ENCODE peak calls at places on chromosomes 7 and 10, in six cellular contexts. One of them, this sample, is unnamed.

GRCh38 chr10:47031251-47031952 is 120.2 kb downstream of the PTPN20 start:
- DNase-seq in sigmoid colon: peak; percentile 77
- DNase-seq in kidney: no peak
- DNase-seq in GM23248: peak; percentile 61
- DNase-seq in breast epithelium: no peak
- DNase-seq in transverse colon: no peak
- DNase-seq in this sample: no peak

GRCh38 chr10:96025566-96025965 is 17.8 kb upstream of the CCNJ start:
- DNase-seq in sigmoid colon: no peak
- DNase-seq in kidney: no peak
- DNase-seq in GM23248: peak; percentile 27
- DNase-seq in breast epithelium: no peak
- DNase-seq in transverse colon: no peak
- DNase-seq in this sample: peak; percentile 28

GRCh38 chr7:760006-760405 is 32.9 kb upstream of the PRKAR1B start:
- DNase-seq in sigmoid colon: no peak
- DNase-seq in kidney: peak; percentile 22
- DNase-seq in GM23248: no peak
- DNase-seq in breast epithelium: no peak
- DNase-seq in transverse colon: no peak
- DNase-seq in this sample: no peak

GRCh38 chr10:125880719-125881118 is 373 bp downstream of the DHX32 start:
- DNase-seq in sigmoid colon: no peak
- DNase-seq in kidney: no peak
- DNase-seq in GM23248: no peak
- DNase-seq in breast epithelium: no peak
- DNase-seq in transverse colon: no peak
- DNase-seq in this sample: no peak

GRCh38 chr10:17075510-17075909 is 54.1 kb downstream of the CUBN start:
- DNase-seq in sigmoid colon: no peak
- DNase-seq in kidney: no peak
- DNase-seq in GM23248: peak; percentile 96
- DNase-seq in breast epithelium: no peak
- DNase-seq in transverse colon: no peak
- DNase-seq in this sample: peak; percentile 93

GRCh38 chr7:150685219-150686029 is at the start of gene GIMAP2:
- DNase-seq in sigmoid colon: no peak
- DNase-seq in kidney: no peak
- DNase-seq in GM23248: peak; percentile 38
- DNase-seq in breast epithelium: no peak
- DNase-seq in transverse colon: no peak
- DNase-seq in this sample: no peak

GRCh38 chr7:34322841-34323240 is 335.2 kb upstream of the NPSR1 start:
- DNase-seq in sigmoid colon: no peak
- DNase-seq in kidney: no peak
- DNase-seq in GM23248: peak; percentile 19
- DNase-seq in breast epithelium: no peak
- DNase-seq in transverse colon: no peak
- DNase-seq in this sample: no peak

GRCh38 chr10:89550509-89550908 is 15.1 kb upstream of the SLC16A12 start:
- DNase-seq in sigmoid colon: no peak
- DNase-seq in kidney: no peak
- DNase-seq in GM23248: peak; percentile 50
- DNase-seq in breast epithelium: no peak
- DNase-seq in transverse colon: no peak
- DNase-seq in this sample: peak; percentile 70

GRCh38 chr7:109964780-109965179 is 1126.1 kb upstream of the LRRN3 start:
- DNase-seq in sigmoid colon: no peak
- DNase-seq in kidney: no peak
- DNase-seq in GM23248: no peak
- DNase-seq in breast epithelium: no peak
- DNase-seq in transverse colon: no peak
- DNase-seq in this sample: peak; percentile 25

GRCh38 chr10:26550774-26551526 is 112.8 kb downstream of the APBB1IP start:
- DNase-seq in sigmoid colon: no peak
- DNase-seq in kidney: no peak
- DNase-seq in GM23248: no peak
- DNase-seq in breast epithelium: no peak
- DNase-seq in transverse colon: no peak
- DNase-seq in this sample: no peak
- H3K36me3 ChIP-seq in sigmoid colon: no peaks in the 10 kb centered on the region
- H3K36me3 ChIP-seq in kidney: no peaks in the 10 kb centered on the region
- H3K36me3 ChIP-seq in GM23248: peaks cover 4% of the 10 kb centered on the region
- H3K36me3 ChIP-seq in breast epithelium: no peaks in the 10 kb centered on the region
- H3K36me3 ChIP-seq in transverse colon: peaks cover 6% of the 10 kb centered on the region
- H3K36me3 ChIP-seq in this sample: no peaks in the 10 kb centered on the region

GRCh38 chr7:33185786-33186185 is 56.4 kb downstream of the BBS9 start:
- DNase-seq in sigmoid colon: no peak
- DNase-seq in kidney: no peak
- DNase-seq in GM23248: peak; percentile 65
- DNase-seq in breast epithelium: no peak
- DNase-seq in transverse colon: no peak
- DNase-seq in this sample: peak; percentile 46

GRCh38 chr7:33186187-33186586 is 56.8 kb downstream of the BBS9 start:
- DNase-seq in sigmoid colon: no peak
- DNase-seq in kidney: no peak
- DNase-seq in GM23248: peak; percentile 70
- DNase-seq in breast epithelium: no peak
- DNase-seq in transverse colon: no peak
- DNase-seq in this sample: peak; percentile 70

GRCh38 chr7:33177876-33178275 is 48.5 kb downstream of the BBS9 start:
- DNase-seq in sigmoid colon: no peak
- DNase-seq in kidney: no peak
- DNase-seq in GM23248: no peak
- DNase-seq in breast epithelium: no peak
- DNase-seq in transverse colon: no peak
- DNase-seq in this sample: no peak

GRCh38 chr7:33179519-33179918 is 50.2 kb downstream of the BBS9 start:
- DNase-seq in sigmoid colon: no peak
- DNase-seq in kidney: no peak
- DNase-seq in GM23248: no peak
- DNase-seq in breast epithelium: no peak
- DNase-seq in transverse colon: no peak
- DNase-seq in this sample: no peak

GRCh38 chr7:33183504-33183903 is 54.1 kb downstream of the BBS9 start:
- DNase-seq in sigmoid colon: no peak
- DNase-seq in kidney: no peak
- DNase-seq in GM23248: no peak
- DNase-seq in breast epithelium: no peak
- DNase-seq in transverse colon: no peak
- DNase-seq in this sample: no peak
- H3K4me3 ChIP-seq in sigmoid colon: no peak overlapping the region
- H3K4me3 ChIP-seq in kidney: no peak overlapping the region
- H3K4me3 ChIP-seq in GM23248: no peak overlapping the region
- H3K4me3 ChIP-seq in breast epithelium: no peak overlapping the region
- H3K4me3 ChIP-seq in transverse colon: no peak overlapping the region
- H3K4me3 ChIP-seq in this sample: no peak overlapping the region

DNA sequence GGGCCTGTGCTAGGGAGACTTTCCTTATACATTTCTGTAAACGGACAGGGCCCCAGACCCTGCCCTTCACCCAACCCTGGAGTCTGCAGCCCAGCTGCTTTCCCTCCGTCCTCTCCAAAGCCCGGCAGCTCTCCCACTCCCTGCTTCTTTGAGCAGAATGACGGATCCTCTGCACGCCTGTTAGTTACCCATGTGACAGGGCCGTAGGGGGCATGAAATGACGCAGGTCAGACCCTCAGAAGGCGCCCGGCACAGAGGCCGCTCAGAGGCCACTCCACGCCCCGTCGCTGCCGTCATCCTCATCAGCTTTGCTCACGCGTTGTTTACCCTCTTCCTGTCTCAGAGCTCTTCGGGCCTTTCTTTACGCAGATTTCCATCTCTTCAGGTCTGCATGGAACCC is 60.2 kb upstream of the MKRN1 start:
- DNase-seq in sigmoid colon: no peak
- DNase-seq in kidney: no peak
- DNase-seq in GM23248: no peak
- DNase-seq in breast epithelium: no peak
- DNase-seq in transverse colon: no peak
- DNase-seq in this sample: no peak
- H3K36me3 ChIP-seq in sigmoid colon: no peaks in the 10 kb centered on the region
- H3K36me3 ChIP-seq in kidney: no peaks in the 10 kb centered on the region
- H3K36me3 ChIP-seq in GM23248: no peaks in the 10 kb centered on the region
- H3K36me3 ChIP-seq in breast epithelium: no peaks in the 10 kb centered on the region
- H3K36me3 ChIP-seq in transverse colon: no peaks in the 10 kb centered on the region
- H3K36me3 ChIP-seq in this sample: no peaks in the 10 kb centered on the region

GRCh38 chr7:108033776-108034497 is 31.0 kb upstream of the LAMB1 start:
- DNase-seq in sigmoid colon: no peak
- DNase-seq in kidney: no peak
- DNase-seq in GM23248: no peak
- DNase-seq in breast epithelium: no peak
- DNase-seq in transverse colon: no peak
- DNase-seq in this sample: no peak

GRCh38 chr7:108028111-108028510 is 25.1 kb upstream of the LAMB1 start:
- DNase-seq in sigmoid colon: no peak
- DNase-seq in kidney: no peak
- DNase-seq in GM23248: no peak
- DNase-seq in breast epithelium: no peak
- DNase-seq in transverse colon: no peak
- DNase-seq in this sample: no peak

GRCh38 chr7:108034586-108034985 is 31.6 kb upstream of the LAMB1 start:
- DNase-seq in sigmoid colon: no peak
- DNase-seq in kidney: no peak
- DNase-seq in GM23248: no peak
- DNase-seq in breast epithelium: no peak
- DNase-seq in transverse colon: no peak
- DNase-seq in this sample: no peak

GRCh38 chr7:108026647-108027046 is 23.7 kb upstream of the LAMB1 start:
- DNase-seq in sigmoid colon: no peak
- DNase-seq in kidney: no peak
- DNase-seq in GM23248: peak; percentile 23
- DNase-seq in breast epithelium: no peak
- DNase-seq in transverse colon: no peak
- DNase-seq in this sample: no peak

GRCh38 chr7:108030536-108030935 is 27.6 kb upstream of the LAMB1 start:
- DNase-seq in sigmoid colon: no peak
- DNase-seq in kidney: no peak
- DNase-seq in GM23248: peak; percentile 79
- DNase-seq in breast epithelium: no peak
- DNase-seq in transverse colon: no peak
- DNase-seq in this sample: peak; percentile 50
- H3K4me3 ChIP-seq in sigmoid colon: no peak overlapping the region
- H3K4me3 ChIP-seq in kidney: no peak overlapping the region
- H3K4me3 ChIP-seq in GM23248: peak overlapping the region; percentile 46
- H3K4me3 ChIP-seq in breast epithelium: no peak overlapping the region
- H3K4me3 ChIP-seq in transverse colon: no peak overlapping the region
- H3K4me3 ChIP-seq in this sample: no peak overlapping the region

GRCh38 chr10:80174641-80175395 is 30.5 kb downstream of the ANXA11 start:
- DNase-seq in sigmoid colon: no peak
- DNase-seq in kidney: peak; percentile 28
- DNase-seq in GM23248: no peak
- DNase-seq in breast epithelium: no peak
- DNase-seq in transverse colon: no peak
- DNase-seq in this sample: no peak
- H3K36me3 ChIP-seq in sigmoid colon: peaks cover 12% of the 10 kb centered on the region
- H3K36me3 ChIP-seq in kidney: peaks cover 13% of the 10 kb centered on the region
- H3K36me3 ChIP-seq in GM23248: peaks cover 6% of the 10 kb centered on the region
- H3K36me3 ChIP-seq in breast epithelium: no peaks in the 10 kb centered on the region
- H3K36me3 ChIP-seq in transverse colon: no peaks in the 10 kb centered on the region
- H3K36me3 ChIP-seq in this sample: peaks cover 33% of the 10 kb centered on the region

GRCh38 chr10:93547522-93547921 is 18.9 kb upstream of the FFAR4 start:
- DNase-seq in sigmoid colon: no peak
- DNase-seq in kidney: no peak
- DNase-seq in GM23248: no peak
- DNase-seq in breast epithelium: no peak
- DNase-seq in transverse colon: no peak
- DNase-seq in this sample: no peak

GRCh38 chr10:93542358-93542791 is 24.1 kb upstream of the FFAR4 start:
- DNase-seq in sigmoid colon: no peak
- DNase-seq in kidney: no peak
- DNase-seq in GM23248: peak; percentile 30
- DNase-seq in breast epithelium: no peak
- DNase-seq in transverse colon: peak; percentile 80
- DNase-seq in this sample: no peak

GRCh38 chr10:93541402-93542357 is 24.8 kb upstream of the FFAR4 start:
- DNase-seq in sigmoid colon: peak; percentile 67
- DNase-seq in kidney: no peak
- DNase-seq in GM23248: peak; percentile 79
- DNase-seq in breast epithelium: no peak
- DNase-seq in transverse colon: peak; percentile 66
- DNase-seq in this sample: peak; percentile 27
- H3K4me3 ChIP-seq in sigmoid colon: peak overlapping the region; percentile 33
- H3K4me3 ChIP-seq in kidney: no peak overlapping the region
- H3K4me3 ChIP-seq in GM23248: peak overlapping the region; percentile 53
- H3K4me3 ChIP-seq in breast epithelium: peak overlapping the region; percentile 41
- H3K4me3 ChIP-seq in transverse colon: peak overlapping the region; percentile 8
- H3K4me3 ChIP-seq in this sample: no peak overlapping the region

GRCh38 chr10:406976-407375 is 271.7 kb downstream of the ZMYND11 start:
- DNase-seq in sigmoid colon: no peak
- DNase-seq in kidney: no peak
- DNase-seq in GM23248: no peak
- DNase-seq in breast epithelium: no peak
- DNase-seq in transverse colon: no peak
- DNase-seq in this sample: no peak
- H3K36me3 ChIP-seq in sigmoid colon: no peaks in the 10 kb centered on the region
- H3K36me3 ChIP-seq in kidney: peaks cover 9% of the 10 kb centered on the region
- H3K36me3 ChIP-seq in GM23248: peaks cover 21% of the 10 kb centered on the region
- H3K36me3 ChIP-seq in breast epithelium: no peaks in the 10 kb centered on the region
- H3K36me3 ChIP-seq in transverse colon: no peaks in the 10 kb centered on the region
- H3K36me3 ChIP-seq in this sample: peaks cover 5% of the 10 kb centered on the region

GRCh38 chr7:44980393-44981034 is 1.7 kb upstream of the MYO1G start:
- DNase-seq in sigmoid colon: no peak
- DNase-seq in kidney: peak; percentile 70
- DNase-seq in GM23248: peak; percentile 47
- DNase-seq in breast epithelium: no peak
- DNase-seq in transverse colon: no peak
- DNase-seq in this sample: peak; percentile 51
- H3K4me3 ChIP-seq in sigmoid colon: no peak overlapping the region
- H3K4me3 ChIP-seq in kidney: no peak overlapping the region
- H3K4me3 ChIP-seq in GM23248: no peak overlapping the region
- H3K4me3 ChIP-seq in breast epithelium: no peak overlapping the region
- H3K4me3 ChIP-seq in transverse colon: no peak overlapping the region
- H3K4me3 ChIP-seq in this sample: no peak overlapping the region

GRCh38 chr7:2228921-2229320 is 3.8 kb downstream of the MAD1L1 start:
- DNase-seq in sigmoid colon: no peak
- DNase-seq in kidney: no peak
- DNase-seq in GM23248: no peak
- DNase-seq in breast epithelium: no peak
- DNase-seq in transverse colon: no peak
- DNase-seq in this sample: no peak

GRCh38 chr7:2230226-2230625 is 2.5 kb downstream of the MAD1L1 start:
- DNase-seq in sigmoid colon: no peak
- DNase-seq in kidney: no peak
- DNase-seq in GM23248: no peak
- DNase-seq in breast epithelium: no peak
- DNase-seq in transverse colon: no peak
- DNase-seq in this sample: no peak

GRCh38 chr7:2229467-2229866 is 3.3 kb downstream of the MAD1L1 start:
- DNase-seq in sigmoid colon: no peak
- DNase-seq in kidney: no peak
- DNase-seq in GM23248: no peak
- DNase-seq in breast epithelium: no peak
- DNase-seq in transverse colon: no peak
- DNase-seq in this sample: no peak

GRCh38 chr7:2231992-2232765 is 566 bp downstream of the MAD1L1 start:
- DNase-seq in sigmoid colon: no peak
- DNase-seq in kidney: peak; percentile 78
- DNase-seq in GM23248: peak; percentile 59
- DNase-seq in breast epithelium: no peak
- DNase-seq in transverse colon: no peak
- DNase-seq in this sample: no peak

GRCh38 chr7:2230882-2231281 is 1.9 kb downstream of the MAD1L1 start:
- DNase-seq in sigmoid colon: no peak
- DNase-seq in kidney: no peak
- DNase-seq in GM23248: no peak
- DNase-seq in breast epithelium: no peak
- DNase-seq in transverse colon: no peak
- DNase-seq in this sample: no peak
- H3K36me3 ChIP-seq in sigmoid colon: peaks cover 22% of the 10 kb centered on the region
- H3K36me3 ChIP-seq in kidney: peaks cover 6% of the 10 kb centered on the region
- H3K36me3 ChIP-seq in GM23248: peaks cover 15% of the 10 kb centered on the region
- H3K36me3 ChIP-seq in breast epithelium: no peaks in the 10 kb centered on the region
- H3K36me3 ChIP-seq in transverse colon: peaks cover 7% of the 10 kb centered on the region
- H3K36me3 ChIP-seq in this sample: peaks cover 18% of the 10 kb centered on the region

This sample was measured in brain microvascular endothelial cell.